ENCODE peak calls at places on chromosomes 12 and 14, in seven cellular contexts. X, Y, J, T, U, Z and W are unnamed samples.

GRCh38 chr12:110940296-110940695 is 19.9 kb upstream of the MYL2 start:
- DNase-seq in U (no peak), X (no peak), T (no peak), Z (no peak), J (no peak), Y (no peak), W (no peak)

GRCh38 chr12:111785651-111786050 is 18.9 kb downstream of the ALDH2 start:
- DNase-seq in Y (no peak), T (no peak), J (no peak), X (no peak), Z (no peak), U (no peak), W (no peak)

GRCh38 chr12:64001439-64001838 is 156.9 kb downstream of the SRGAP1 start:
- DNase-seq in X (no peak), Y (no peak), T (no peak), U (no peak), J (no peak), Z (no peak), W (no peak)

GRCh38 chr14:69739486-69739885 is 27.5 kb upstream of the SRSF5 start:
- DNase-seq in T (no peak), U (no peak), Y (no peak), J (no peak), X (no peak), Z (no peak), W (no peak)

GRCh38 chr14:58708004-58708403 is 70.2 kb downstream of the DACT1 start:
- DNase-seq in Y (no peak), J (no peak), T (no peak), X (no peak), Z (no peak), U (no peak), W (no peak)

GRCh38 chr14:96097752-96098151 is 58.6 kb downstream of the C14orf132 start:
- DNase-seq in Y (no peak), Z (no peak), U (no peak), X (no peak), J (no peak), T (no peak), W (no peak)

GRCh38 chr12:112347521-112347920 is 34.7 kb downstream of the HECTD4 start:
- DNase-seq in U (no peak), Y (no peak), Z (no peak), X (no peak), J (no peak), T (no peak), W (no peak)

GRCh38 chr14:36035675-36036074 is 140.8 kb downstream of the PTCSC3 start:
- DNase-seq in Y (no peak), Z (no peak), X (no peak), T (no peak), J (no peak), U (no peak), W (no peak)

GRCh38 chr14:64734990-64735389 is 30.8 kb downstream of the PLEKHG3 start:
- DNase-seq in U (no peak), X (no peak), Y (no peak), Z (peak), T (no peak), J (peak), W (no peak)

GRCh38 chr14:26377150-26377549 is 220.7 kb downstream of the NOVA1 start:
- DNase-seq in T (no peak), Z (no peak), J (no peak), X (no peak), U (no peak), Y (no peak), W (no peak)

GRCh38 chr12:106138646-106139421 is at the start of gene NUAK1:
- DNase-seq in T (no peak), Z (peak), J (peak), U (no peak), X (no peak), Y (no peak), W (peak)

GRCh38 chr14:65469903-65470302 is 57.4 kb downstream of the FUT8 start:
- DNase-seq in J (no peak), Y (no peak), Z (no peak), X (no peak), U (no peak), T (no peak), W (no peak)

GRCh38 chr14:45252356-45253069 is 489 bp downstream of the MIS18BP1 start:
- DNase-seq in X (peak), T (no peak), Y (no peak), Z (no peak), U (no peak), J (no peak), W (no peak)

GRCh38 chr12:53538209-53538689 is 31.0 kb upstream of the NPFF start:
- DNase-seq in Z (no peak), U (no peak), T (no peak), Y (no peak), X (no peak), J (no peak), W (peak)

GRCh38 chr14:44657688-44658388 is 150.8 kb upstream of the FSCB start:
- DNase-seq in Z (no peak), Y (no peak), X (no peak), T (no peak), J (no peak), U (no peak), W (no peak)

GRCh38 chr12:123828120-123828519 is 66.0 kb downstream of the DNAH10 start:
- DNase-seq in Y (no peak), U (no peak), Z (no peak), X (no peak), J (no peak), T (no peak), W (no peak)

GRCh38 chr12:59780605-59781135 is 184.8 kb downstream of the SLC16A7 start:
- DNase-seq in T (no peak), Z (no peak), X (no peak), U (no peak), J (no peak), Y (no peak), W (peak)

GRCh38 chr12:123941485-123942276 is 30.9 kb downstream of the CCDC92 start:
- DNase-seq in X (no peak), U (no peak), J (no peak), Y (no peak), T (no peak), Z (no peak), W (no peak)

GRCh38 chr14:69464829-69465228 is 19.7 kb upstream of the PLEKHD1 start:
- DNase-seq in Z (no peak), T (no peak), J (no peak), U (no peak), Y (no peak), X (no peak), W (peak)

GRCh38 chr12:95763809-95764253 is 26.7 kb downstream of the NTN4 start:
- DNase-seq in J (no peak), Z (no peak), Y (no peak), T (no peak), X (peak), U (no peak), W (peak)

GRCh38 chr12:39803151-39803550 is 183.5 kb upstream of the ABCD2 start:
- DNase-seq in Z (no peak), J (no peak), Y (no peak), U (no peak), T (no peak), X (no peak), W (no peak)

GRCh38 chr12:58537278-58537677 is 383.0 kb downstream of the LRIG3 start:
- DNase-seq in T (no peak), Z (no peak), U (no peak), Y (no peak), X (no peak), J (no peak), W (no peak)

GRCh38 chr12:45336762-45337596 is 121.1 kb downstream of the ANO6 start:
- DNase-seq in T (no peak), X (peak), Z (no peak), U (no peak), J (no peak), Y (no peak), W (no peak)

GRCh38 chr14:75961662-75962061 is 20.1 kb downstream of the TGFB3 start:
- DNase-seq in U (no peak), X (no peak), J (no peak), T (no peak), Y (no peak), Z (no peak), W (no peak)

GRCh38 chr12:96132819-96133218 is 61.4 kb upstream of the ELK3 start:
- DNase-seq in X (peak), J (no peak), T (peak), U (no peak), Z (no peak), Y (no peak), W (no peak)

GRCh38 chr12:27453462-27453861 is 6.9 kb downstream of the SMCO2 start:
- DNase-seq in U (no peak), X (no peak), T (no peak), Y (no peak), J (no peak), Z (no peak), W (no peak)

GRCh38 chr12:67043771-67044170 is 225.4 kb upstream of the CAND1 start:
- DNase-seq in Y (no peak), Z (no peak), J (no peak), U (no peak), T (no peak), X (no peak), W (no peak)

GRCh38 chr14:68653754-68654153 is 139.1 kb downstream of the ZFP36L1 start:
- DNase-seq in U (no peak), Z (no peak), T (no peak), Y (no peak), J (no peak), X (no peak), W (no peak)

GRCh38 chr12:82325540-82326336 is 32.4 kb downstream of the CCDC59 start:
- DNase-seq in Y (no peak), T (no peak), U (no peak), J (no peak), X (no peak), Z (no peak), W (no peak)

GRCh38 chr12:131784909-131785762 is 43.1 kb upstream of the MMP17 start:
- DNase-seq in J (no peak), Z (no peak), X (no peak), Y (no peak), T (no peak), U (no peak), W (no peak)

GRCh38 chr12:5807090-5807414 is 138.0 kb downstream of the ANO2 start:
- DNase-seq in J (no peak), T (no peak), Z (no peak), Y (no peak), X (no peak), U (no peak), W (no peak)

GRCh38 chr14:52131640-52132320 is 62.9 kb upstream of the NID2 start:
- DNase-seq in T (no peak), Y (peak), Z (no peak), J (peak), U (no peak), X (peak), W (peak)

GRCh38 chr14:37247777-37248461 is 50.2 kb downstream of the MIPOL1 start:
- DNase-seq in T (no peak), U (no peak), Z (no peak), J (no peak), Y (no peak), X (no peak), W (no peak)

GRCh38 chr12:94057262-94058151 is 90.9 kb upstream of the PLXNC1 start:
- DNase-seq in T (no peak), Y (no peak), J (no peak), U (no peak), Z (no peak), X (no peak), W (peak)

GRCh38 chr14:82854131-82854530 is 1320.5 kb upstream of the SEL1L start:
- DNase-seq in T (no peak), X (no peak), Z (no peak), J (no peak), U (no peak), Y (no peak), W (no peak)

GRCh38 chr12:12890492-12890814 is 909 bp upstream of the GPRC5A start:
- DNase-seq in X (no peak), Y (no peak), J (no peak), T (no peak), Z (no peak), U (no peak), W (no peak)
- H3K27ac ChIP-seq in X (no peak), Y (no peak), J (peak), T (no peak), Z (peak), U (no peak), W (peak)

DNA sequence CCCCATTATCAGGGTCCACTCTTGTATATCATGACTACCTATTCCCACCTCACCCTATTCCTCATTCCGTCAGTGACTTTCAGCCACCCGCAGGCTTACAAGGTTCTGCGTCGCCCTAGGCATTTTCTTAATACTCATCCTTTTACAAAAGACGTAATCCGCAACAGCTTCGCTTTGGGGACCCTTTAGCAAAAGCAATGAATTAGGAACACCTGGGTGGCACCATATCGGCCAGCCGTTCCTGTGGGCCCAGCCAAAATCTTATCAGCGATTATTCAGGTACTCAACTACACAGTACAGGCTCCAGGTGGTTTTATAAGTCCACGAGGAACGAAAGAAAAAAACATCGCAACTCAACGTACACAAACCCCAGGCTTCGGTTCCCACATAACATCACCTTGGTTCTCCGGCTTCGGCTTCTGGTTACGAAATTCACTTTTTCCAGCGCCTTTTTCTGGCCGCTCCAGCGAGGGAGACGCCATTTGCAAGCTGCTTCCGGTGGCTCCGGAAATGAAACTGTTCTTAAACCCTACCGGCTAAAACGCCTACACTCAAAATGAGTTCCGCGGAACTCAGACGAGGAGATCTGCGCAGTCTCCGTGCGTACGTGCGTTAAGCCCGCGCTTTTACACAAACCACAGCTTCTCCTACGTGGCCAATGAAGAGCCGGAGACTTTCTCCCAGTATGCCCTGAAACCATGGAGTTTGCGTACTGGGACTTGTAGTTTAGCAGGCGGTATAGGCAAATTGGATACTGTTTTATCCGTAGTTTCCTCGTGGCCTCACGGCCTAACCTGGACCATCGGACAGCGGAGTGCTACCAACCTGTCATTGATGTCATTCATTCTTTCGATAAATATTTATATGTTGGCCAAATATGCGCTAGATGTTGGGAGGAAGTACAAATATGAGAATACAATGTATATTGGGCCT is at the start of gene KRR1:
- DNase-seq in Z (peak), T (peak), X (peak), J (peak), U (peak), Y (peak), W (peak)
- H3K27ac ChIP-seq in Z (peak), T (peak), X (peak), J (peak), U (peak), Y (peak), W (peak)

DNA sequence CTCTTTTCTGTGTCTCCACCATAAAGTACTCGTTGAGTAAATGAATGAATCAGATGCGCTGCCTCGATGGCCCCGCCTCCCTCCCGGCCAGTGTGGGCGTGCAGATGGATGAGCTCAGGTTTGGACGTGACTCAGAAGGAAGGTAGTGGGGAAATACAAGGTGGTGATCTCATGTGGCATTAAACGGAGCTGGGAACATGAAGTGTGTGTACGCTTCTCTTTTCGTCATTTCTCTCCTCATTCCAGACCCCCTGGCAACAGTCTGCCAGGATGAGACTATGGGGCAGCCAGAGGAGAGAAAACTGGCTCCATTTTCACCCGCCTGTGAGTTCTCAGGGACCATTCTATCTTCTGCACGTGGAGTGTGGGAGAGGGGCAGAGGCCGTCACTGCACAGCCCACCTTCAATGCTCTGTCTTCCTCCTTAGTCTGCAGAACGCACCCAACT is 91.6 kb downstream of the TSPAN9 start:
- DNase-seq in Y (no peak), J (no peak), U (no peak), T (no peak), X (peak), Z (no peak), W (peak)
- H3K27ac ChIP-seq in Y (no peak), J (no peak), U (no peak), T (no peak), X (no peak), Z (no peak), W (no peak)

GRCh38 chr12:88303335-88303734 is 161.2 kb downstream of the TMTC3 start:
- DNase-seq in J (no peak), Y (no peak), T (no peak), X (no peak), U (no peak), Z (no peak), W (no peak)

GRCh38 chr12:88298014-88298682 is 156.0 kb downstream of the TMTC3 start:
- DNase-seq in T (no peak), U (no peak), X (no peak), Z (no peak), Y (no peak), J (no peak), W (no peak)

GRCh38 chr12:88298761-88299242 is 156.7 kb downstream of the TMTC3 start:
- DNase-seq in Y (no peak), X (peak), J (no peak), Z (no peak), T (no peak), U (no peak), W (no peak)

GRCh38 chr12:88299567-88300101 is 157.5 kb downstream of the TMTC3 start:
- DNase-seq in U (no peak), X (peak), Y (no peak), Z (no peak), T (no peak), J (no peak), W (no peak)

GRCh38 chr12:88300931-88301330 is 158.8 kb downstream of the TMTC3 start:
- DNase-seq in X (no peak), Y (no peak), T (no peak), Z (no peak), U (no peak), J (no peak), W (no peak)
- H3K27ac ChIP-seq in X (no peak), Y (no peak), T (no peak), Z (no peak), U (no peak), J (no peak), W (no peak)

GRCh38 chr14:88323086-88323519 is at the start of gene KCNK10:
- DNase-seq in Y (no peak), X (no peak), T (no peak), Z (no peak), J (no peak), U (no peak), W (no peak)
- H3K27ac ChIP-seq in Y (no peak), X (no peak), T (no peak), Z (no peak), J (no peak), U (no peak), W (no peak)

GRCh38 chr12:42469355-42470006 is 120.1 kb downstream of the PRICKLE1 start:
- DNase-seq in X (no peak), Y (no peak), T (no peak), Z (no peak), U (no peak), J (no peak), W (no peak)
- H3K27ac ChIP-seq in X (no peak), Y (no peak), T (no peak), Z (no peak), U (no peak), J (peak), W (no peak)